ENCODE peak calls at places on chromosomes 1 and 21, in nine cellular contexts. O is cardiac muscle cell, Q is GM23338, S is heart left ventricle, V is pancreas, Z is endothelial cell of umbilical vein, H is Peyer's patch, N is PC-3, L is fibroblast of the aortic adventitia. G is an unnamed sample.

GRCh38 chr1:77536813-77537212 is 145.6 kb downstream of the ZZZ3 start:
- DNase-seq in N (peak), L (peak), O (peak), Q (no peak), Z (peak), S (no peak), V (no peak), H (no peak), G (no peak)

GRCh38 chr21:42413500-42413899 is 9.8 kb downstream of the UBASH3A start:
- DNase-seq in Q (no peak), Z (no peak), H (no peak), N (no peak), L (no peak), V (no peak), S (no peak), O (no peak), G (no peak)

GRCh38 chr1:32195972-32196823 is 4.2 kb upstream of the CCDC28B start:
- DNase-seq in O (no peak), H (no peak), V (no peak), S (no peak), L (peak), N (no peak), Z (peak), Q (no peak), G (peak)

GRCh38 chr1:247298124-247298481 is 33.6 kb downstream of the ZNF496 start:
- DNase-seq in Q (no peak), H (no peak), V (no peak), S (no peak), O (no peak), Z (no peak), L (no peak), N (no peak), G (no peak)

GRCh38 chr1:63498106-63498505 is 24.9 kb downstream of the ITGB3BP start:
- DNase-seq in H (no peak), N (no peak), S (no peak), V (no peak), Q (no peak), O (no peak), L (no peak), Z (no peak), G (no peak)

GRCh38 chr1:65027699-65028358 is 61.5 kb upstream of the JAK1 start:
- DNase-seq in H (no peak), Q (no peak), V (peak), O (peak), N (peak), L (no peak), S (peak), Z (peak), G (no peak)

GRCh38 chr1:39701092-39701460 is 9.8 kb upstream of the HPCAL4 start:
- DNase-seq in Z (no peak), Q (peak), O (peak), H (no peak), N (peak), L (peak), S (no peak), V (peak), G (no peak)

GRCh38 chr1:157403203-157403602 is 149.1 kb downstream of the FCRL5 start:
- DNase-seq in S (no peak), Z (no peak), H (no peak), O (peak), Q (peak), V (no peak), L (no peak), N (peak), G (no peak)

GRCh38 chr1:3029481-3029961 is 8.3 kb downstream of the ACTRT2 start:
- DNase-seq in N (no peak), V (no peak), O (no peak), S (no peak), Z (no peak), H (no peak), L (no peak), Q (no peak), G (no peak)

GRCh38 chr1:46520063-46520911 is 30.7 kb downstream of the DMBX1 start:
- DNase-seq in N (peak), V (no peak), S (no peak), L (peak), H (no peak), Q (peak), O (peak), Z (no peak), G (no peak)

GRCh38 chr21:28336299-28336698 is 656.4 kb downstream of the LTN1 start:
- DNase-seq in N (peak), L (peak), V (peak), O (peak), Z (peak), Q (peak), S (peak), H (no peak), G (peak)

GRCh38 chr1:211947396-211948295 is 87.7 kb downstream of the INTS7 start:
- DNase-seq in L (no peak), V (no peak), S (no peak), O (no peak), H (no peak), Z (no peak), Q (peak), N (no peak), G (no peak)

GRCh38 chr1:193602705-193603104 is 416.3 kb upstream of the B3GALT2 start:
- DNase-seq in V (no peak), O (no peak), Q (no peak), S (no peak), L (no peak), N (no peak), H (no peak), Z (no peak), G (no peak)

GRCh38 chr1:17119744-17120482 is 662 bp upstream of the PADI2 start:
- DNase-seq in Q (peak), L (no peak), S (no peak), N (no peak), H (peak), O (no peak), Z (no peak), V (no peak), G (no peak)

GRCh38 chr1:235050911-235051360 is 77.7 kb downstream of the TOMM20 start:
- DNase-seq in H (no peak), V (no peak), O (peak), L (peak), Q (no peak), S (peak), Z (peak), N (no peak), G (no peak)

GRCh38 chr1:58902830-58903229 is 119.0 kb upstream of the JUN start:
- DNase-seq in N (no peak), O (no peak), S (no peak), Q (no peak), V (no peak), Z (no peak), H (no peak), L (no peak), G (no peak)

GRCh38 chr1:58903450-58904298 is 119.8 kb upstream of the JUN start:
- DNase-seq in O (peak), L (peak), S (peak), H (peak), N (peak), Z (peak), V (peak), Q (peak), G (no peak)

GRCh38 chr1:58905628-58906256 is 121.9 kb upstream of the JUN start:
- DNase-seq in H (no peak), S (no peak), Z (no peak), N (no peak), L (no peak), O (no peak), Q (no peak), V (peak), G (no peak)

GRCh38 chr1:58905126-58905490 is 121.3 kb upstream of the JUN start:
- DNase-seq in H (no peak), N (no peak), O (no peak), S (no peak), L (no peak), V (peak), Z (peak), Q (no peak), G (no peak)

GRCh38 chr1:58904299-58905125 is 120.7 kb upstream of the JUN start:
- DNase-seq in O (no peak), H (no peak), L (no peak), N (no peak), S (no peak), Z (no peak), Q (no peak), V (peak), G (no peak)
- H3K4me3 ChIP-seq in O (no peak), H (peak), L (peak), N (peak), S (peak), Z (no peak), Q (peak), V (peak), G (no peak)

GRCh38 chr1:45172015-45172414 is 34.4 kb downstream of the ZSWIM5 start:
- DNase-seq in L (peak), N (peak), Z (no peak), V (peak), Q (no peak), O (peak), S (no peak), H (no peak), G (no peak)
- H3K4me3 ChIP-seq in L (no peak), N (no peak), Z (no peak), V (no peak), Q (no peak), O (no peak), S (no peak), H (no peak), G (no peak)

DNA sequence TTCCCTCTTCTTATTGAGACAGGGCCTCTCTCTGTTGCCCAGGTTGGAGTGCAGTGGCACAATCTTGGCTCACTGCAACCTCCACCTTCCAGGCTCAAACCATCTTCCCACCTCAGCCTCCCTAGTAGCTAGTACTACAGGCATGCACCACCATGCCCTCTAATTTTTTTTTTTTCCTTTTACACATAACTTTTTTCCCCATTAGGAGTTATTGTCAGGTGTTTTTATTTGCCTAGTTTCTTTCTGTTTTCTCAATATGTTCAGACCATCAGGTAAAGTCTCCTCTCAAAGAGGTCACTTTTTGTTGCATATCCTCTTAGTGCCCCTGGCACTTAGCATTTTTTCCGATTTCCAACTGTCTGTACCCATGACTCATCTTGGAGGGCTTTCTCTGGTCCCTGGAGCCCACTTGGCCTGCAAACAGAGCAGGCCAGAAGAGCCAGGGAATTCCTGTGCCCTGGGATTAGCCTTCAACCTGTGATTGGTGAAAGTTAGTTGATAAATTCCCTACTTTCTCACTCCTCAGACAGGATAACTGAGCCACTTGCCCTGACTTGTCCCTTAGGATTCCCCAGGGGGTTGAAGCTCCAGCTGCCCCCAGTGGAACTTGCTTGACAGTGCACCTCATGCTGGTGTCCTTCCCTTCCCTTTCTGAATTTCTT is 2.2 kb downstream of the NTPCR start:
- DNase-seq in O (peak), L (peak), N (peak), V (no peak), S (no peak), H (no peak), Q (peak), Z (peak), G (no peak)
- H3K4me3 ChIP-seq in O (no peak), L (no peak), N (no peak), V (no peak), S (no peak), H (no peak), Q (peak), Z (no peak), G (no peak)

GRCh38 chr1:230979952-230980351 is 1.1 kb downstream of the ARV1 start:
- DNase-seq in H (no peak), Q (no peak), V (no peak), Z (no peak), N (no peak), L (no peak), S (no peak), O (no peak), G (peak)
- H3K4me3 ChIP-seq in H (no peak), Q (peak), V (peak), Z (no peak), N (peak), L (peak), S (no peak), O (peak), G (peak)

GRCh38 chr1:215081566-215082531 is 688 bp upstream of the KCNK2 start:
- DNase-seq in S (no peak), V (no peak), Q (peak), Z (no peak), N (no peak), H (no peak), O (peak), L (peak), G (no peak)
- H3K4me3 ChIP-seq in S (peak), V (peak), Q (peak), Z (no peak), N (peak), H (no peak), O (peak), L (peak), G (no peak)

GRCh38 chr1:151990856-151991198 is 2.8 kb downstream of the S100A10 start:
- DNase-seq in S (peak), N (peak), V (no peak), O (peak), Z (peak), H (no peak), L (peak), Q (no peak), G (no peak)
- H3K4me3 ChIP-seq in S (peak), N (peak), V (no peak), O (no peak), Z (peak), H (no peak), L (peak), Q (no peak), G (no peak)